ENCODE peak calls at places on chromosomes 16 and 17, in five cellular contexts. E, Y, X, D and T are unnamed samples.

GRCh38 chr17:4003501-4004421 is 39.5 kb upstream of the ATP2A3 start:
- DNase-seq in E (no peak), Y (peak), D (peak), X (peak), T (no peak)

GRCh38 chr17:29664743-29665479 is 42.2 kb upstream of the CORO6 start:
- DNase-seq in E (no peak), X (no peak), D (peak), Y (no peak), T (no peak)

GRCh38 chr17:40341808-40342574 is 22.5 kb downstream of the GJD3 start:
- DNase-seq in D (peak), Y (peak), X (peak), E (no peak), T (no peak)

GRCh38 chr17:66353937-66354401 is 51.6 kb downstream of the PRKCA start:
- DNase-seq in D (no peak), X (no peak), E (no peak), Y (no peak), T (no peak)

GRCh38 chr17:34252890-34253525 is 2.1 kb upstream of the CCL2 start:
- DNase-seq in Y (no peak), D (no peak), X (no peak), E (no peak), T (no peak)

GRCh38 chr16:48318630-48319029 is 66.6 kb downstream of the SIAH1 start:
- DNase-seq in D (no peak), X (no peak), Y (no peak), E (peak), T (no peak)

GRCh38 chr17:32015245-32016013 is 8.2 kb downstream of the LRRC37B start:
- DNase-seq in Y (no peak), X (no peak), E (no peak), D (no peak), T (no peak)

GRCh38 chr17:2931426-2931825 is 132.0 kb downstream of the OR1D5 start:
- DNase-seq in Y (peak), X (no peak), D (no peak), E (no peak), T (no peak)

GRCh38 chr16:67384778-67385510 is 8.4 kb downstream of the TPPP3 start:
- DNase-seq in E (no peak), X (no peak), Y (no peak), D (no peak), T (no peak)

GRCh38 chr17:49249890-49250522 is 19.4 kb upstream of the PHOSPHO1 start:
- DNase-seq in Y (no peak), X (no peak), D (no peak), E (no peak), T (no peak)

GRCh38 chr17:60165976-60166375 is 16.2 kb downstream of the CA4 start:
- DNase-seq in E (no peak), D (no peak), X (no peak), Y (no peak), T (no peak)

GRCh38 chr17:48479014-48479402 is 49.0 kb upstream of the SKAP1 start:
- DNase-seq in Y (no peak), E (no peak), X (no peak), D (no peak), T (no peak)

GRCh38 chr16:31371008-31371407 is 16.0 kb downstream of the ITGAX start:
- DNase-seq in X (no peak), E (no peak), D (no peak), Y (no peak), T (no peak)

GRCh38 chr17:34114174-34114573 is 140.9 kb upstream of the CCL2 start:
- DNase-seq in E (no peak), Y (no peak), D (no peak), X (no peak), T (no peak)

GRCh38 chr17:77428901-77429734 is 288.3 kb downstream of the SEC14L1 start:
- DNase-seq in Y (no peak), X (peak), E (no peak), D (no peak), T (no peak)

GRCh38 chr17:4140125-4140524 is 2.7 kb downstream of the ZZEF1 start:
- DNase-seq in E (no peak), X (no peak), Y (no peak), D (no peak), T (no peak)

GRCh38 chr16:1791943-1792812 is 1.3 kb downstream of the IGFALS start:
- DNase-seq in X (no peak), D (no peak), E (no peak), Y (no peak), T (no peak)

GRCh38 chr16:1792836-1793577 is 498 bp downstream of the IGFALS start:
- DNase-seq in Y (no peak), E (no peak), D (no peak), X (no peak), T (no peak)

GRCh38 chr16:1790611-1791255 is 2.8 kb downstream of the IGFALS start:
- DNase-seq in X (no peak), E (no peak), Y (no peak), D (no peak), T (no peak)

GRCh38 chr16:1790261-1790610 is 3.3 kb downstream of the IGFALS start:
- DNase-seq in E (no peak), X (no peak), Y (no peak), D (no peak), T (no peak)

DNA sequence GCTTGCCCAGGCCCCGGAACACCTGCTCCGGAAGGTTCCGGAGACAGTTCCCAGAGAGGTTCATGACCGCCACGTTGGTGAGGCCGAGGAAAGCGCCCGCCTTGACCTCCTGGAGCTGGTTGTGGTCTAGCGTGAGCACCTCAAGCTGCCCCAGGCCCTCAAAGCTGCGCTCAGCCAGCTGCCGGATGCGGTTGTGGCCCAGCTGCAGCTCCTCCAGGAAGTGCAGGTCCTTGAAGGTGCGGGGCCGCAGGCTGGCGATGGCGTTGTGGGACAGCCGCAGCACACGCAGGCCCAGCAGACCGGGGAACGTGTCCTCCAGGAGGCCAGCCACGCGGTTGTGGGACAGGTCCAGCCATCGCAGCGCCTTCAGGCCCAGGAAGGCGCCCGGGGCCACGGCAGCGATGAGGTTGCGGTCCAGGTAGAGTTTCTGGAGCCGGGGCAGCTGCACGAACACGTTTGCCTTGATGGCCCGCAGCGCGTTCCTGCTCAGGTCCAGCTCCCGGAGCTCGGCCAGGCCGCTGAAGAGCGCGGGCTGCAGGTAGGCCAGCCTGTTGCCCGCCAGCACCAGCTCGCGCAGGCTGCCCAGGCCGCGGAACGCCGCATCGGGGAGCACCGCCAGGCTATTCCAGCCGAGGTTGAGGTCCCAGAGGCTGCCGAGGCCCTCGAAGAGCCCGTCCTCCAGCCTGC is 2.1 kb downstream of the IGFALS start:
- DNase-seq in Y (no peak), D (no peak), X (no peak), E (no peak), T (no peak)
- TF ChIP-seq JUND in Y (no peak), D (no peak), X (no peak), E (no peak), T (no peak)

GRCh38 chr16:73204359-73205152 is 156.6 kb upstream of the ZFHX3 start:
- DNase-seq in X (no peak), Y (no peak), E (no peak), D (no peak), T (no peak)

GRCh38 chr16:73206306-73206705 is 158.4 kb upstream of the ZFHX3 start:
- DNase-seq in Y (no peak), D (no peak), E (no peak), X (no peak), T (no peak)

GRCh38 chr16:73199214-73199613 is 151.3 kb upstream of the ZFHX3 start:
- DNase-seq in D (no peak), E (no peak), X (no peak), Y (no peak), T (no peak)

GRCh38 chr16:73205153-73205549 is 157.2 kb upstream of the ZFHX3 start:
- DNase-seq in E (no peak), X (no peak), Y (no peak), D (no peak), T (no peak)

GRCh38 chr16:73202176-73202729 is 154.3 kb upstream of the ZFHX3 start:
- DNase-seq in D (no peak), X (no peak), Y (peak), E (no peak), T (no peak)
- TF ChIP-seq JUND in D (no peak), X (peak), Y (no peak), E (no peak), T (no peak)

GRCh38 chr16:57585051-57585687 is 42.7 kb downstream of the ADGRG5 start:
- DNase-seq in E (no peak), X (no peak), D (no peak), Y (no peak), T (no peak)
- TF ChIP-seq JUND in E (no peak), X (no peak), D (no peak), Y (no peak), T (no peak)

GRCh38 chr16:88570691-88571092 is 489 bp downstream of the ZC3H18 start:
- DNase-seq in D (peak), E (no peak), X (no peak), Y (no peak), T (no peak)
- TF ChIP-seq JUND in D (no peak), E (no peak), X (no peak), Y (no peak), T (no peak)

DNA sequence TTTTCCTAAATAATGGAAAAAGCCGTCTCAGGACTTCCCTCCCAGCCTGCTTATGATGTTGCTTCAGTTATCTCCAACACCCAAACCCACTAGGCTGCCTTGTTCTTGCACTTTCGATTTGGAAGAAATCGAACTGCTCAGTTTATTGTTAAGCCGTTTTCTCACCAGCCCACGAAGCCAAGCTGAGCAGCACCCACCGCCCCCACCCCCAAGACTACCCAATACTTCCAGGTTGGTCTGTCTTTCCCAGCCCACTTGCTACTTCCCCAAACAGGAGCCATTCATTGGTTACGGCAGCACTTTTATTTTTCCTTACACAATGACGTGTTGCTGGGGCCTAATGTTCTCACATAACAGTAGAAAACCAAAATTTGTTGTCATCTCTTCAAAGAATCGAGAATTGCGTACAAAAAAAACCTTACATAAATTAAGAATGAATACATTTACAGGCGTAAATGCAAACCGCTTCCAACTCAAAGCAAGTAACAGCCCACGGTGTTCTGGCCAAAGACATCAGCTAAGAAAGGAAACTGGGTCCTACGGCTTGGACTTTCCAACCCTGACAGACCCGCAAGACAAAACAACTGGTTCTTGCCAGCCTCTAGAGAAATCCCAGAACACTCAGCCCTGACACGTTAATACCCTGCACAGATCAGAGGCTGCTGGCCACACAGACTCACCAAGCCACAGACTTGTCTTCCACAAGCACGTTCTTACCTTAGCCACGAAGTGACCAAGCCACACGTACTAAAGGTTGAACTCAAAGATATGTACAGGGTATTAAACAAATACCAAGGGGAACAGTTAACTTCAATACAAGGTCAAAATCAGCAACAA is 2.7 kb downstream of the ACTG1 start:
- DNase-seq in Y (no peak), D (no peak), E (no peak), X (no peak), T (no peak)
- TF ChIP-seq JUND in Y (no peak), D (no peak), E (no peak), X (peak), T (no peak)

DNA sequence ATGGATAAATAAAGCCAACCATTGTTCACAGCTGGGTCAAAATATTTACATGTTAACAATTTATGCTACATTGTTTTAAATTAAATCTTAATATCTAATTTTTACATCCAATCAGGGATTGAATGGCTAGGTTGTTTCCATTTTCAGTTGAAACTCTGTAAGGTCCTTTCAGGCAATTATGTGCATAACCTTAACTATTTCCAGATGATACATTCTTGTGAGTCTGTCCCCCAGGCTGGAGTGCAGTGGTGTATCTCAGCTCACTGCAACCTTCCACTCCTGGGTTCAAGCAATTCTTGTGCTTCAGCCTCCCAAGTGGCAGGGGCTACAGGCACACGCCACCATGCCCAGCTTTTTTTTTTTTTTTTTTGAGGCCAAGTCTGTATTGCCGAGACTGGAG is 10.4 kb downstream of the CDC42EP4 start:
- DNase-seq in Y (no peak), E (no peak), D (no peak), X (no peak), T (no peak)
- TF ChIP-seq JUND in Y (no peak), E (no peak), D (no peak), X (no peak), T (no peak)

GRCh38 chr17:72380120-72380519 is 259.3 kb downstream of the SOX9 start:
- DNase-seq in X (peak), E (no peak), Y (no peak), D (no peak), T (no peak)

GRCh38 chr17:72381597-72382397 is 261.0 kb downstream of the SOX9 start:
- DNase-seq in X (peak), Y (no peak), D (no peak), E (no peak), T (peak)

GRCh38 chr17:72380737-72381136 is 259.9 kb downstream of the SOX9 start:
- DNase-seq in Y (no peak), X (peak), D (no peak), E (no peak), T (no peak)

GRCh38 chr17:72376486-72377345 is 255.9 kb downstream of the SOX9 start:
- DNase-seq in X (peak), Y (no peak), E (no peak), D (no peak), T (no peak)

GRCh38 chr17:72378414-72379395 is 257.9 kb downstream of the SOX9 start:
- DNase-seq in X (peak), D (no peak), Y (no peak), E (no peak), T (no peak)
- TF ChIP-seq JUND in X (no peak), D (no peak), Y (no peak), E (no peak), T (no peak)

DNA sequence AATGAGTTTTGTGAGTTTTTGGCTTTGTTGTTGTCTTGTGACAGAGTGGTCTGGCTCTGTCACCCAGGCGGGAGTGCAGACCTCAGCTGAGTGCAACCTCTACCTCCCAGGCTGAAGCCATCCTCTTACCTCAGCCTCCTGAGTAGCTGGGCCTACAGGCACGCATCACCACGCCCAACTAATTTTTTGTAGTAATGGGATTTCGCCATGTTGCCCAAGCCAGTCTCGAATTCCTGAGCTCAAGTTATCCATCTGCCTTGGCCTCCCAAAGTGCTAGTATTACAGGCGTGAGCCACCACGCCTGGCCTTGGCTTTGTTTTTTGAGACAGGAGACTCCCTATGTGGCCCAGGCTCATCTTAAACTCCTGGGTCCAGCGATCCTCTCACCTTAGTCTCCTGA is 15.1 kb downstream of the CRK start:
- DNase-seq in Y (no peak), D (no peak), E (no peak), X (no peak), T (no peak)
- TF ChIP-seq JUND in Y (no peak), D (no peak), E (no peak), X (no peak), T (no peak)

GRCh38 chr17:46121841-46122485 is 71.3 kb downstream of the KANSL1 start:
- DNase-seq in D (no peak), E (peak), X (no peak), Y (no peak), T (no peak)

GRCh38 chr17:46123607-46124006 is 69.6 kb downstream of the KANSL1 start:
- DNase-seq in Y (no peak), D (no peak), E (no peak), X (no peak), T (no peak)

GRCh38 chr17:46120078-46120477 is 73.2 kb downstream of the KANSL1 start:
- DNase-seq in D (no peak), E (no peak), X (no peak), Y (no peak), T (no peak)

GRCh38 chr17:46121165-46121764 is 72.0 kb downstream of the KANSL1 start:
- DNase-seq in Y (no peak), E (peak), X (no peak), D (no peak), T (no peak)

DNA sequence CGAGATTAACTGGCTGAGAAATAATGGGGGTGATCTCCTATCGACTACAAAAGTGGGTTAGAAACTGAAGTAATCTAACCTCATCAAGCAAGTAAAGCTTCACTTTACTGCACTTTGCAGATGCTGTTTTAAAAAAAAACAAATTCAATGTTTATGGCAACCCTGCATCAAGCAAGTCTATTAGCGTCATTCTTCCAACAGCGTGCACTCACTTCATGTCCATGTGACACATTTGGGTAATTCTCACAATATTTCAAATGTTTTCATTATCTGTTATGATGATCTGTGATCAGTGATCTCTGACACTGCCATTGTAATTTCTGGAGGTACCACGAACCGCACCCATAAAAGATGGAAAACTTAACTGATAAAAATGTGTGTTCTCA is 70.8 kb downstream of the KANSL1 start:
- DNase-seq in E (no peak), Y (no peak), X (no peak), D (no peak), T (no peak)
- TF ChIP-seq JUND in E (no peak), Y (no peak), X (no peak), D (no peak), T (no peak)